ENCODE peak calls at places on chromosomes 2 and 18, in four cellular contexts. T, O, M and A are unnamed samples.

GRCh38 chr2:65388051-65388531 is 44.3 kb downstream of the SPRED2 start:
- DNase-seq in M (no peak), T (no peak), O (no peak), A (no peak)

GRCh38 chr2:222318026-222318711 is 19.4 kb upstream of the PAX3 start:
- DNase-seq in M (peak; percentile 18), O (no peak), T (peak; percentile 72), A (no peak)

GRCh38 chr2:61255580-61256437 is 93.8 kb downstream of the C2orf74 start:
- DNase-seq in O (no peak), T (peak; percentile 37), M (no peak), A (no peak)

GRCh38 chr18:3520230-3521085 is 70.5 kb downstream of the TGIF1 start:
- DNase-seq in T (no peak), O (no peak), M (no peak), A (no peak)

GRCh38 chr2:212843409-212844199 is 305.0 kb upstream of the ERBB4 start:
- DNase-seq in O (no peak), T (peak; percentile 56), M (no peak), A (no peak)

GRCh38 chr18:41226186-41226585 is 728.8 kb upstream of the PIK3C3 start:
- DNase-seq in O (no peak), T (no peak), M (no peak), A (no peak)

GRCh38 chr2:3638456-3638810 is 19.6 kb upstream of the ALLC start:
- DNase-seq in M (no peak), T (no peak), O (no peak), A (no peak)

GRCh38 chr2:61949458-61950107 is 44.1 kb downstream of the COMMD1 start:
- DNase-seq in M (no peak), T (no peak), O (no peak), A (no peak)

GRCh38 chr2:43368483-43369385 is 142.3 kb upstream of the ZFP36L2 start:
- DNase-seq in O (no peak), M (no peak), T (no peak), A (no peak)

GRCh38 chr2:4782647-4783046 is 909.5 kb upstream of the SOX11 start:
- DNase-seq in M (no peak), T (no peak), O (no peak), A (no peak)

GRCh38 chr2:12318427-12319057 is 398.2 kb upstream of the TRIB2 start:
- DNase-seq in M (peak; percentile 42), O (no peak), T (no peak), A (no peak)

GRCh38 chr2:38581193-38582147 is 21.3 kb downstream of the HNRNPLL start:
- DNase-seq in M (peak; percentile 1), O (no peak), T (peak; percentile 72), A (no peak)

GRCh38 chr2:42871372-42871771 is 79.0 kb upstream of the HAAO start:
- DNase-seq in M (no peak), T (no peak), O (no peak), A (no peak)

GRCh38 chr2:111031546-111032484 is 88.9 kb upstream of the BCL2L11 start:
- DNase-seq in M (no peak), T (no peak), O (no peak), A (no peak)

GRCh38 chr18:23682045-23682444 is 7.2 kb upstream of the LAMA3 start:
- DNase-seq in O (no peak), M (no peak), T (no peak), A (no peak)

GRCh38 chr2:207182916-207183315 is 17.2 kb upstream of the KLF7 start:
- DNase-seq in M (no peak), O (no peak), T (no peak), A (no peak)

GRCh38 chr2:61179701-61180639 is 18.0 kb downstream of the C2orf74 start:
- DNase-seq in O (no peak), T (peak; percentile 70), M (no peak), A (no peak)

GRCh38 chr2:88230912-88231311 is 60.8 kb downstream of the THNSL2 start:
- DNase-seq in M (no peak), T (no peak), O (no peak), A (no peak)

GRCh38 chr18:58581265-58581664 is 47.6 kb downstream of the ALPK2 start:
- DNase-seq in M (no peak), T (no peak), O (no peak), A (no peak)

GRCh38 chr2:233803292-233803911 is 25.3 kb downstream of the MROH2A start:
- DNase-seq in O (no peak), M (no peak), T (no peak), A (peak; percentile 29)

GRCh38 chr2:44320832-44321231 is 40.5 kb downstream of the PREPL start:
- DNase-seq in M (no peak), T (no peak), O (no peak), A (no peak)

GRCh38 chr2:109474319-109474825 is 139.4 kb downstream of the SEPTIN10 start:
- DNase-seq in M (no peak), O (no peak), T (no peak), A (no peak)

GRCh38 chr2:208673631-208674030 is 267.0 kb downstream of the PTH2R start:
- DNase-seq in M (no peak), O (no peak), T (no peak), A (no peak)

GRCh38 chr2:84458436-84459027 is 548 bp downstream of the SUCLG1 start:
- DNase-seq in M (no peak), T (peak; percentile 19), O (no peak), A (no peak)

GRCh38 chr2:224442092-224442999 is 40.4 kb upstream of the FAM124B start:
- DNase-seq in M (no peak), O (no peak), T (no peak), A (no peak)

GRCh38 chr2:197615033-197615652 is 60.2 kb downstream of the RFTN2 start:
- DNase-seq in T (no peak), M (no peak), O (no peak), A (no peak)

GRCh38 chr2:140465301-140465700 is 1665.5 kb downstream of the LRP1B start:
- DNase-seq in O (no peak), M (peak; percentile 76), T (no peak), A (no peak)

GRCh38 chr2:240595381-240596079 is 9.0 kb downstream of the CAPN10 start:
- DNase-seq in O (no peak), T (no peak), M (no peak), A (peak; percentile 14)

GRCh38 chr2:3904061-3904460 is 200.7 kb downstream of the DCDC2C start:
- DNase-seq in O (no peak), T (no peak), M (no peak), A (no peak)

GRCh38 chr2:23293063-23293462 is 91.9 kb upstream of the KLHL29 start:
- DNase-seq in O (no peak), M (no peak), T (no peak), A (no peak)

GRCh38 chr18:72866572-72866900 is 1.3 kb downstream of the NETO1 start:
- DNase-seq in T (no peak), O (no peak), M (no peak), A (no peak)